ENCODE peak calls at places on chromosomes 16 and 17, in seven cellular contexts. One of them, this sample, is unnamed.

GRCh38 chr16:66988197-66988788 is at the start of gene CES4A:
- DNase-seq in effector memory CD4-positive, alpha-beta T cell: no peak
- DNase-seq in NCI-H1105: no peak
- DNase-seq in NCI-H1092: no peak
- DNase-seq in germinal center: no peak
- DNase-seq in heart right ventricle: no peak
- DNase-seq in omental fat pad: no peak
- DNase-seq in this sample: no peak

GRCh38 chr17:50184611-50185398 is 16.6 kb downstream of the COL1A1 start:
- DNase-seq in effector memory CD4-positive, alpha-beta T cell: no peak
- DNase-seq in NCI-H1092: no peak
- DNase-seq in heart right ventricle: no peak
- DNase-seq in NCI-H1105: no peak
- DNase-seq in omental fat pad: no peak
- DNase-seq in germinal center: no peak
- DNase-seq in this sample: no peak

GRCh38 chr17:48856122-48856821 is 25.4 kb downstream of the CALCOCO2 start:
- DNase-seq in omental fat pad: no peak
- DNase-seq in heart right ventricle: no peak
- DNase-seq in NCI-H1092: no peak
- DNase-seq in NCI-H1105: no peak
- DNase-seq in effector memory CD4-positive, alpha-beta T cell: no peak
- DNase-seq in germinal center: no peak
- DNase-seq in this sample: no peak

GRCh38 chr17:56009795-56010715 is 143.2 kb upstream of the ANKFN1 start:
- DNase-seq in omental fat pad: no peak
- DNase-seq in effector memory CD4-positive, alpha-beta T cell: no peak
- DNase-seq in NCI-H1092: no peak
- DNase-seq in NCI-H1105: no peak
- DNase-seq in germinal center: no peak
- DNase-seq in heart right ventricle: no peak
- DNase-seq in this sample: no peak

GRCh38 chr16:23509763-23510153 is 536 bp downstream of the GGA2 start:
- DNase-seq in heart right ventricle: peak; percentile 17
- DNase-seq in NCI-H1092: no peak
- DNase-seq in omental fat pad: no peak
- DNase-seq in NCI-H1105: no peak
- DNase-seq in effector memory CD4-positive, alpha-beta T cell: peak; percentile 21
- DNase-seq in germinal center: no peak
- DNase-seq in this sample: peak; percentile 21

GRCh38 chr17:62703269-62703775 is 75.9 kb downstream of the MRC2 start:
- DNase-seq in effector memory CD4-positive, alpha-beta T cell: no peak
- DNase-seq in NCI-H1092: no peak
- DNase-seq in omental fat pad: no peak
- DNase-seq in heart right ventricle: no peak
- DNase-seq in NCI-H1105: no peak
- DNase-seq in germinal center: no peak
- DNase-seq in this sample: no peak

GRCh38 chr16:29983420-29984136 is 9.9 kb downstream of the TAOK2 start:
- DNase-seq in effector memory CD4-positive, alpha-beta T cell: no peak
- DNase-seq in NCI-H1092: no peak
- DNase-seq in NCI-H1105: no peak
- DNase-seq in heart right ventricle: no peak
- DNase-seq in germinal center: no peak
- DNase-seq in omental fat pad: no peak
- DNase-seq in this sample: no peak

GRCh38 chr17:43562679-43563146 is 16.6 kb upstream of the ETV4 start:
- DNase-seq in effector memory CD4-positive, alpha-beta T cell: no peak
- DNase-seq in NCI-H1105: peak; percentile 3
- DNase-seq in NCI-H1092: no peak
- DNase-seq in germinal center: no peak
- DNase-seq in omental fat pad: no peak
- DNase-seq in heart right ventricle: no peak
- DNase-seq in this sample: no peak

GRCh38 chr17:28335959-28336871 is 654 bp downstream of the TNFAIP1 start:
- DNase-seq in effector memory CD4-positive, alpha-beta T cell: no peak
- DNase-seq in germinal center: no peak
- DNase-seq in heart right ventricle: no peak
- DNase-seq in NCI-H1105: peak; percentile 43
- DNase-seq in omental fat pad: no peak
- DNase-seq in NCI-H1092: no peak
- DNase-seq in this sample: peak; percentile 56

GRCh38 chr16:87145181-87146176 is 171.7 kb downstream of the C16orf95 start:
- DNase-seq in NCI-H1092: no peak
- DNase-seq in effector memory CD4-positive, alpha-beta T cell: no peak
- DNase-seq in germinal center: no peak
- DNase-seq in heart right ventricle: no peak
- DNase-seq in NCI-H1105: no peak
- DNase-seq in omental fat pad: no peak
- DNase-seq in this sample: no peak

GRCh38 chr17:42233994-42234393 is 39.7 kb upstream of the GHDC start:
- DNase-seq in effector memory CD4-positive, alpha-beta T cell: no peak
- DNase-seq in NCI-H1092: no peak
- DNase-seq in heart right ventricle: no peak
- DNase-seq in germinal center: no peak
- DNase-seq in omental fat pad: no peak
- DNase-seq in NCI-H1105: no peak
- DNase-seq in this sample: no peak

GRCh38 chr16:75996491-75996890 is 270.2 kb upstream of the CPHXL start:
- DNase-seq in NCI-H1092: no peak
- DNase-seq in NCI-H1105: no peak
- DNase-seq in omental fat pad: no peak
- DNase-seq in germinal center: no peak
- DNase-seq in effector memory CD4-positive, alpha-beta T cell: no peak
- DNase-seq in heart right ventricle: no peak
- DNase-seq in this sample: no peak

GRCh38 chr17:40076595-40076994 is 13.8 kb downstream of the THRA start:
- DNase-seq in heart right ventricle: no peak
- DNase-seq in omental fat pad: no peak
- DNase-seq in NCI-H1092: no peak
- DNase-seq in effector memory CD4-positive, alpha-beta T cell: no peak
- DNase-seq in germinal center: no peak
- DNase-seq in NCI-H1105: no peak
- DNase-seq in this sample: no peak

GRCh38 chr17:78168906-78169793 is 769 bp downstream of the SYNGR2 start:
- DNase-seq in omental fat pad: no peak
- DNase-seq in NCI-H1092: no peak
- DNase-seq in NCI-H1105: no peak
- DNase-seq in heart right ventricle: peak; percentile 58
- DNase-seq in effector memory CD4-positive, alpha-beta T cell: peak; percentile 59
- DNase-seq in germinal center: peak; percentile 44
- DNase-seq in this sample: peak; percentile 3

GRCh38 chr17:77252736-77253135 is 112.0 kb downstream of the SEC14L1 start:
- DNase-seq in NCI-H1092: no peak
- DNase-seq in NCI-H1105: no peak
- DNase-seq in heart right ventricle: no peak
- DNase-seq in germinal center: no peak
- DNase-seq in omental fat pad: no peak
- DNase-seq in effector memory CD4-positive, alpha-beta T cell: no peak
- DNase-seq in this sample: no peak

GRCh38 chr17:81491193-81491592 is 21.4 kb downstream of the ACTG1 start:
- DNase-seq in NCI-H1092: no peak
- DNase-seq in effector memory CD4-positive, alpha-beta T cell: no peak
- DNase-seq in heart right ventricle: peak; percentile 8
- DNase-seq in germinal center: no peak
- DNase-seq in NCI-H1105: no peak
- DNase-seq in omental fat pad: no peak
- DNase-seq in this sample: no peak

GRCh38 chr16:26889751-26890150 is 177.0 kb upstream of the C16orf82 start:
- DNase-seq in germinal center: no peak
- DNase-seq in NCI-H1092: no peak
- DNase-seq in heart right ventricle: no peak
- DNase-seq in NCI-H1105: no peak
- DNase-seq in omental fat pad: no peak
- DNase-seq in effector memory CD4-positive, alpha-beta T cell: no peak
- DNase-seq in this sample: no peak

GRCh38 chr17:80895366-80895765 is 96.3 kb upstream of the CHMP6 start:
- DNase-seq in omental fat pad: no peak
- DNase-seq in germinal center: no peak
- DNase-seq in NCI-H1105: no peak
- DNase-seq in NCI-H1092: no peak
- DNase-seq in effector memory CD4-positive, alpha-beta T cell: no peak
- DNase-seq in heart right ventricle: no peak
- DNase-seq in this sample: no peak

GRCh38 chr16:87457724-87458423 is 35.0 kb downstream of the ZCCHC14 start:
- DNase-seq in germinal center: no peak
- DNase-seq in NCI-H1105: no peak
- DNase-seq in effector memory CD4-positive, alpha-beta T cell: no peak
- DNase-seq in NCI-H1092: no peak
- DNase-seq in omental fat pad: no peak
- DNase-seq in heart right ventricle: no peak
- DNase-seq in this sample: no peak

GRCh38 chr16:85235988-85236831 is 123.9 kb upstream of the CIBAR2 start:
- DNase-seq in germinal center: no peak
- DNase-seq in omental fat pad: no peak
- DNase-seq in effector memory CD4-positive, alpha-beta T cell: no peak
- DNase-seq in NCI-H1105: no peak
- DNase-seq in heart right ventricle: no peak
- DNase-seq in NCI-H1092: no peak
- DNase-seq in this sample: no peak

GRCh38 chr16:47045023-47045422 is 71.5 kb upstream of the DNAJA2 start:
- DNase-seq in NCI-H1105: no peak
- DNase-seq in NCI-H1092: no peak
- DNase-seq in germinal center: no peak
- DNase-seq in omental fat pad: no peak
- DNase-seq in heart right ventricle: no peak
- DNase-seq in effector memory CD4-positive, alpha-beta T cell: no peak
- DNase-seq in this sample: no peak

GRCh38 chr16:57628782-57629181 is 352 bp downstream of the ADGRG1 start:
- DNase-seq in NCI-H1092: no peak
- DNase-seq in heart right ventricle: no peak
- DNase-seq in NCI-H1105: no peak
- DNase-seq in germinal center: no peak
- DNase-seq in omental fat pad: no peak
- DNase-seq in effector memory CD4-positive, alpha-beta T cell: no peak
- DNase-seq in this sample: no peak

GRCh38 chr16:81598083-81598482 is 153.5 kb downstream of the CMIP start:
- DNase-seq in NCI-H1092: no peak
- DNase-seq in effector memory CD4-positive, alpha-beta T cell: no peak
- DNase-seq in germinal center: no peak
- DNase-seq in heart right ventricle: no peak
- DNase-seq in omental fat pad: no peak
- DNase-seq in NCI-H1105: no peak
- DNase-seq in this sample: no peak

GRCh38 chr17:48605991-48606891 is 1.5 kb upstream of the HOXB6 start:
- DNase-seq in NCI-H1092: no peak
- DNase-seq in omental fat pad: no peak
- DNase-seq in effector memory CD4-positive, alpha-beta T cell: no peak
- DNase-seq in heart right ventricle: no peak
- DNase-seq in NCI-H1105: no peak
- DNase-seq in germinal center: no peak
- DNase-seq in this sample: no peak

GRCh38 chr17:69093279-69093789 is 32.6 kb upstream of the ABCA9 start:
- DNase-seq in omental fat pad: no peak
- DNase-seq in germinal center: no peak
- DNase-seq in NCI-H1092: no peak
- DNase-seq in NCI-H1105: no peak
- DNase-seq in heart right ventricle: no peak
- DNase-seq in effector memory CD4-positive, alpha-beta T cell: no peak
- DNase-seq in this sample: no peak

GRCh38 chr16:53822936-53823529 is 119.1 kb downstream of the FTO start:
- DNase-seq in omental fat pad: no peak
- DNase-seq in NCI-H1105: no peak
- DNase-seq in NCI-H1092: no peak
- DNase-seq in germinal center: no peak
- DNase-seq in effector memory CD4-positive, alpha-beta T cell: no peak
- DNase-seq in heart right ventricle: no peak
- DNase-seq in this sample: no peak

This sample was measured in NCI-H748 treated with DMSO at 0.1 percent for 48 hours.